ENCODE peak calls at places on chromosomes 3 and 15, in four cellular contexts. One of them, this sample, is unnamed.
A peak's percentile ranks its signal among the peaks of the same experiment; 100 is the strongest.

GRCh38 chr15:80595391-80595790 is 99.7 kb upstream of the ABHD17C start:
- DNase-seq in A549: no peak
- DNase-seq in PC-3: peak; percentile 39
- DNase-seq in astrocyte: no peak
- DNase-seq in this sample: no peak

GRCh38 chr3:158492685-158493084 is 78.3 kb upstream of the MLF1 start:
- DNase-seq in PC-3: no peak
- DNase-seq in astrocyte: no peak
- DNase-seq in A549: no peak
- DNase-seq in this sample: no peak

GRCh38 chr3:9257092-9257491 is 7.6 kb upstream of the SRGAP3 start:
- DNase-seq in astrocyte: no peak
- DNase-seq in PC-3: no peak
- DNase-seq in A549: no peak
- DNase-seq in this sample: no peak

GRCh38 chr3:30747771-30748281 is 141.4 kb downstream of the TGFBR2 start:
- DNase-seq in PC-3: peak; percentile 77
- DNase-seq in A549: peak; percentile 41
- DNase-seq in astrocyte: peak; percentile 89
- DNase-seq in this sample: no peak

GRCh38 chr3:123046262-123046873 is 18.8 kb upstream of the SEMA5B start:
- DNase-seq in A549: no peak
- DNase-seq in astrocyte: no peak
- DNase-seq in PC-3: peak; percentile 60
- DNase-seq in this sample: no peak

GRCh38 chr3:125042725-125043406 is 12.9 kb downstream of the HEG1 start:
- DNase-seq in astrocyte: no peak
- DNase-seq in A549: no peak
- DNase-seq in PC-3: no peak
- DNase-seq in this sample: no peak

GRCh38 chr3:166011771-166012170 is 174.5 kb upstream of the BCHE start:
- DNase-seq in A549: no peak
- DNase-seq in astrocyte: no peak
- DNase-seq in PC-3: no peak
- DNase-seq in this sample: no peak

GRCh38 chr15:32691316-32692032 is 26.3 kb upstream of the GREM1 start:
- DNase-seq in PC-3: no peak
- DNase-seq in A549: no peak
- DNase-seq in astrocyte: no peak
- DNase-seq in this sample: no peak

GRCh38 chr3:98761656-98762229 is 1.4 kb upstream of the ST3GAL6 start:
- DNase-seq in PC-3: no peak
- DNase-seq in A549: no peak
- DNase-seq in astrocyte: no peak
- DNase-seq in this sample: no peak

GRCh38 chr3:195150194-195151118 is 120.5 kb downstream of the XXYLT1 start:
- DNase-seq in astrocyte: peak; percentile 89
- DNase-seq in PC-3: peak; percentile 78
- DNase-seq in A549: no peak
- DNase-seq in this sample: peak; percentile 27

GRCh38 chr3:64361962-64362735 is 136.9 kb upstream of the PRICKLE2 start:
- DNase-seq in A549: no peak
- DNase-seq in PC-3: no peak
- DNase-seq in astrocyte: peak; percentile 48
- DNase-seq in this sample: no peak

GRCh38 chr3:110680365-110680909 is 391.2 kb upstream of the NECTIN3 start:
- DNase-seq in A549: no peak
- DNase-seq in PC-3: peak; percentile 24
- DNase-seq in astrocyte: peak; percentile 12
- DNase-seq in this sample: no peak

GRCh38 chr3:25384471-25384870 is 43.6 kb upstream of the RARB start:
- DNase-seq in A549: no peak
- DNase-seq in astrocyte: no peak
- DNase-seq in PC-3: no peak
- DNase-seq in this sample: no peak

GRCh38 chr3:66898155-66898554 is 100.0 kb upstream of the KBTBD8 start:
- DNase-seq in A549: no peak
- DNase-seq in astrocyte: no peak
- DNase-seq in PC-3: no peak
- DNase-seq in this sample: no peak

GRCh38 chr3:15781131-15781530 is 16.6 kb downstream of the ANKRD28 start:
- DNase-seq in A549: no peak
- DNase-seq in astrocyte: no peak
- DNase-seq in PC-3: no peak
- DNase-seq in this sample: no peak

GRCh38 chr15:95134306-95135100 is 903.1 kb downstream of the MCTP2 start:
- DNase-seq in A549: no peak
- DNase-seq in PC-3: no peak
- DNase-seq in astrocyte: peak; percentile 46
- DNase-seq in this sample: no peak

GRCh38 chr15:82651708-82652107 is 4.5 kb upstream of the CPEB1 start:
- DNase-seq in PC-3: no peak
- DNase-seq in A549: no peak
- DNase-seq in astrocyte: no peak
- DNase-seq in this sample: no peak

GRCh38 chr15:56679247-56679646 is 54.1 kb downstream of the ZNF280D start:
- DNase-seq in astrocyte: no peak
- DNase-seq in A549: no peak
- DNase-seq in PC-3: no peak
- DNase-seq in this sample: no peak

GRCh38 chr3:78993375-78993774 is 774.4 kb downstream of the ROBO1 start:
- DNase-seq in A549: no peak
- DNase-seq in PC-3: no peak
- DNase-seq in astrocyte: no peak
- DNase-seq in this sample: no peak

GRCh38 chr3:179653777-179654117 is 907 bp downstream of the USP13 start:
- DNase-seq in A549: peak; percentile 7
- DNase-seq in PC-3: no peak
- DNase-seq in astrocyte: no peak
- DNase-seq in this sample: no peak

GRCh38 chr3:85567074-85567676 is 608.4 kb downstream of the CADM2 start:
- DNase-seq in astrocyte: no peak
- DNase-seq in A549: no peak
- DNase-seq in PC-3: peak; percentile 71
- DNase-seq in this sample: peak; percentile 25

DNA sequence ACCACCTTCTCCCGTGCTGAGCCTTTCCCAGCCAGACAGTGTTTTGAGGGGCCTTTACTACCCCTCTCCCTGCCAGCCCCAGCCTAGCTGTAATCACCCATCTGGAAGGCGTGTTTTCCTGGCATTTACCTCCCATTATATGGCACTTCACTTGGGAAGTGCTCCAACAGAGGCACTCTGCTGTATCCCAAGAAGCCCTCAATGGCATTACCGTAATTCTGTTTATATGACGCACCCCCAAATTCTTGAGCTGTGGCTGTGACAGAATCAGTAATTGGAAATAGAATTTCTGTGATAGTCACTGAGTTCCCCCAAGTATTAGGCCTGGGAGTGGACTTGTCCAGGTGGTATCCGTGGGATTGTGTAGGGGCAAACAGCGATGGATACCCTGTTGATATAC is 130.1 kb downstream of the CACNA1D start:
- DNase-seq in PC-3: no peak
- DNase-seq in A549: no peak
- DNase-seq in astrocyte: no peak
- DNase-seq in this sample: no peak
- H3K4me3 ChIP-seq in PC-3: no peak overlapping the region
- H3K4me3 ChIP-seq in A549: no peak overlapping the region
- H3K4me3 ChIP-seq in astrocyte: no peak overlapping the region
- H3K4me3 ChIP-seq in this sample: no peak overlapping the region

GRCh38 chr15:31277335-31278055 is 49.1 kb upstream of the KLF13 start:
- DNase-seq in PC-3: no peak
- DNase-seq in astrocyte: no peak
- DNase-seq in A549: no peak
- DNase-seq in this sample: no peak
- H3K4me3 ChIP-seq in PC-3: no peak overlapping the region
- H3K4me3 ChIP-seq in astrocyte: no peak overlapping the region
- H3K4me3 ChIP-seq in A549: no peak overlapping the region
- H3K4me3 ChIP-seq in this sample: no peak overlapping the region

DNA sequence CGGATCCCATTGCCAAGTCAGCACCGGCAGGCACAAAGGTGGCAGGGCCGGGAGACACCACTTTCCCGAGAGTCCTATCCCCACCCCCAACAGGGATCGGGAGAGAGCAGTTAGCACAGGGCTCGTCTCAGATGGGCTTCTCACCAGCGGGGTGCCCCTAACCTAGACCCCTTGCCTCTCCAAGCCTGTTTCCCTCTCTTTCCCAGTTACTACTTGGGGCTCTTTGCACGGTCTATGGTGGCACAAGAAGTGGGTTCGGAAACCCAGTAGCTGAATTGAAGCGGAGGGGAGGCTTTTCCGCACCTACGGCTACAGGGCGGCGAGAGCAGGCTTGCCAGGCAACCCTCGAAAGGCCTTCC is 383 bp upstream of the EFCC1 start:
- DNase-seq in PC-3: no peak
- DNase-seq in astrocyte: no peak
- DNase-seq in A549: no peak
- DNase-seq in this sample: no peak
- H3K4me3 ChIP-seq in PC-3: no peak overlapping the region
- H3K4me3 ChIP-seq in astrocyte: no peak overlapping the region
- H3K4me3 ChIP-seq in A549: no peak overlapping the region
- H3K4me3 ChIP-seq in this sample: peak overlapping the region; percentile 60

DNA sequence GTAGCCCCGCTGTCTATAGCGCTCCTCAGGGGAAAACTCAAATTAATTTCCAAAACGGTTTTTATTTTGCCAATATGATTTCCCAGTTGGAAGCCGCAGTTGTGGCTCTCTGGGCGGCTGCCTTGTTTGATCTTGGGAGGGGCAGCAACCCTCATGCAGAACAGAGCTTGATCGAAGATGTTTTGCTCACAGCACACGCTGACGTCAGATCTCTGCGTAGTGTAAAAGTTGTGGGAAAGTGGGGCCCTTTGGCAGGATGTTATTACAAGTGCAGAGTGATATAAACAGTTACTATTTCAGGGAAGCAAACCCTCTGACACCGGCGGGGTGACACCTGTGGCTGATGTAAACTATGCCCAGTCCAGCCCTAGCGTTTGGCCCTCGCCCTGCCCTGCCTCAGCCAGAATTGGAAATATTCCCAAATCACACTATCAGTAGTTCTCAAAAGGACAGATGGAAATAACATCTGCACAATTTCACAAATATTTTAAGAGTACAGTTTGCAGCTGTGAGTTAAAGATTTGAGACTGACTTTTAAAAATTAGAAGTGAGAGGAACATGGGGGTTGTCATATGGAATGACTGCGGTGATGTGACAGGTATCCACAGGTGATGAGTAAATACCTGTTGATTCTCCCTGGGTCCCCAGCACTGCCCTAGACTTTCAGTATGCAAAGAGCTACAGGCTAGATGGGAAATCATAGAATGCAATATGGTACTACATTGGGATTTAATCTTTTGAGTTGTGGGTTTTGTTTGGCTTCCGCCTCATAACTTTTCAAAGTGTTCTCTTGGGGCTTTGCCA is 1.7 kb downstream of the SYNM start:
- DNase-seq in A549: no peak
- DNase-seq in PC-3: no peak
- DNase-seq in astrocyte: no peak
- DNase-seq in this sample: no peak
- H3K4me3 ChIP-seq in A549: peak overlapping the region; percentile 64
- H3K4me3 ChIP-seq in PC-3: no peak overlapping the region
- H3K4me3 ChIP-seq in astrocyte: peak overlapping the region; percentile 57
- H3K4me3 ChIP-seq in this sample: no peak overlapping the region

GRCh38 chr3:29409409-29409808 is 128.5 kb downstream of the RBMS3 start:
- DNase-seq in astrocyte: peak; percentile 79
- DNase-seq in A549: no peak
- DNase-seq in PC-3: no peak
- DNase-seq in this sample: no peak
- H3K4me3 ChIP-seq in astrocyte: no peak overlapping the region
- H3K4me3 ChIP-seq in A549: no peak overlapping the region
- H3K4me3 ChIP-seq in PC-3: no peak overlapping the region
- H3K4me3 ChIP-seq in this sample: no peak overlapping the region

This sample was measured in iPS DF 6.9.